ENCODE peak calls at places on chromosomes 13 and 19, in four cellular contexts. One of them, this sample, is unnamed.

GRCh38 chr13:25232937-25233515 is 54.3 kb downstream of the MTMR6 start:
- DNase-seq in CD8-positive, alpha-beta T cell: no peak
- DNase-seq in breast epithelium: no peak
- DNase-seq in mucosa of descending colon: peak; percentile 10
- DNase-seq in this sample: peak; percentile 36

GRCh38 chr13:34334984-34335661 is 517.2 kb downstream of the RFC3 start:
- DNase-seq in breast epithelium: no peak
- DNase-seq in CD8-positive, alpha-beta T cell: no peak
- DNase-seq in mucosa of descending colon: no peak
- DNase-seq in this sample: no peak

GRCh38 chr19:49057636-49058234 is at the start of gene CGB7:
- DNase-seq in mucosa of descending colon: peak; percentile 86
- DNase-seq in CD8-positive, alpha-beta T cell: no peak
- DNase-seq in breast epithelium: no peak
- DNase-seq in this sample: no peak

GRCh38 chr13:62702502-62702901 is 1286.9 kb upstream of the PCDH20 start:
- DNase-seq in breast epithelium: no peak
- DNase-seq in mucosa of descending colon: no peak
- DNase-seq in CD8-positive, alpha-beta T cell: no peak
- DNase-seq in this sample: no peak

GRCh38 chr19:40512473-40513344 is 45.9 kb downstream of the SPTBN4 start:
- DNase-seq in CD8-positive, alpha-beta T cell: no peak
- DNase-seq in breast epithelium: no peak
- DNase-seq in mucosa of descending colon: no peak
- DNase-seq in this sample: no peak

GRCh38 chr19:6803036-6803404 is 30.5 kb downstream of the VAV1 start:
- DNase-seq in breast epithelium: no peak
- DNase-seq in mucosa of descending colon: peak; percentile 12
- DNase-seq in CD8-positive, alpha-beta T cell: no peak
- DNase-seq in this sample: no peak

GRCh38 chr19:51137812-51138425 is 4.2 kb upstream of the SIGLEC7 start:
- DNase-seq in breast epithelium: no peak
- DNase-seq in CD8-positive, alpha-beta T cell: no peak
- DNase-seq in mucosa of descending colon: no peak
- DNase-seq in this sample: no peak

GRCh38 chr13:111485491-111486250 is 165.2 kb downstream of the TEX29 start:
- DNase-seq in breast epithelium: peak; percentile 31
- DNase-seq in mucosa of descending colon: no peak
- DNase-seq in CD8-positive, alpha-beta T cell: no peak
- DNase-seq in this sample: no peak

GRCh38 chr19:11166281-11167142 is 10.9 kb upstream of the SPC24 start:
- DNase-seq in CD8-positive, alpha-beta T cell: no peak
- DNase-seq in mucosa of descending colon: no peak
- DNase-seq in breast epithelium: no peak
- DNase-seq in this sample: no peak

GRCh38 chr19:38458991-38459390 is 25.5 kb downstream of the RYR1 start:
- DNase-seq in breast epithelium: no peak
- DNase-seq in mucosa of descending colon: no peak
- DNase-seq in CD8-positive, alpha-beta T cell: no peak
- DNase-seq in this sample: no peak

GRCh38 chr13:78978381-78978998 is 319.5 kb upstream of the OBI1 start:
- DNase-seq in breast epithelium: no peak
- DNase-seq in mucosa of descending colon: peak; percentile 81
- DNase-seq in CD8-positive, alpha-beta T cell: no peak
- DNase-seq in this sample: peak; percentile 38

GRCh38 chr19:44807652-44808462 is 1.0 kb upstream of the BCAM start:
- DNase-seq in mucosa of descending colon: peak; percentile 48
- DNase-seq in CD8-positive, alpha-beta T cell: no peak
- DNase-seq in breast epithelium: peak; percentile 69
- DNase-seq in this sample: peak; percentile 54

GRCh38 chr13:112791662-112792440 is 102.0 kb downstream of the ATP11A start:
- DNase-seq in mucosa of descending colon: no peak
- DNase-seq in breast epithelium: no peak
- DNase-seq in CD8-positive, alpha-beta T cell: peak; percentile 9
- DNase-seq in this sample: no peak

GRCh38 chr19:49150106-49150943 is 4.9 kb downstream of the HRC start:
- DNase-seq in CD8-positive, alpha-beta T cell: no peak
- DNase-seq in breast epithelium: peak; percentile 88
- DNase-seq in mucosa of descending colon: peak; percentile 92
- DNase-seq in this sample: peak; percentile 78

GRCh38 chr13:62933809-62934208 is 1518.2 kb upstream of the PCDH20 start:
- DNase-seq in breast epithelium: no peak
- DNase-seq in CD8-positive, alpha-beta T cell: no peak
- DNase-seq in mucosa of descending colon: no peak
- DNase-seq in this sample: no peak

GRCh38 chr13:101982903-101983302 is 418.9 kb downstream of the FGF14 start:
- DNase-seq in breast epithelium: no peak
- DNase-seq in CD8-positive, alpha-beta T cell: no peak
- DNase-seq in mucosa of descending colon: no peak
- DNase-seq in this sample: no peak

GRCh38 chr13:98524793-98525192 is 52.1 kb downstream of the STK24 start:
- DNase-seq in mucosa of descending colon: no peak
- DNase-seq in breast epithelium: no peak
- DNase-seq in CD8-positive, alpha-beta T cell: no peak
- DNase-seq in this sample: no peak

GRCh38 chr19:13637664-13638063 is 126.7 kb upstream of the MRI1 start:
- DNase-seq in CD8-positive, alpha-beta T cell: no peak
- DNase-seq in breast epithelium: no peak
- DNase-seq in mucosa of descending colon: no peak
- DNase-seq in this sample: no peak

GRCh38 chr13:49214917-49215376 is 5.2 kb upstream of the MLNR start:
- DNase-seq in breast epithelium: no peak
- DNase-seq in CD8-positive, alpha-beta T cell: peak; percentile 61
- DNase-seq in mucosa of descending colon: peak; percentile 49
- DNase-seq in this sample: peak; percentile 28

GRCh38 chr19:49894879-49895565 is 1.7 kb downstream of the IL4I1 start:
- DNase-seq in CD8-positive, alpha-beta T cell: no peak
- DNase-seq in breast epithelium: no peak
- DNase-seq in mucosa of descending colon: no peak
- DNase-seq in this sample: no peak

GRCh38 chr19:52034051-52034728 is 6.0 kb upstream of the ZNF614 start:
- DNase-seq in mucosa of descending colon: no peak
- DNase-seq in CD8-positive, alpha-beta T cell: no peak
- DNase-seq in breast epithelium: no peak
- DNase-seq in this sample: no peak

GRCh38 chr13:53032849-53033248 is 4.2 kb downstream of the OLFM4 start:
- DNase-seq in CD8-positive, alpha-beta T cell: no peak
- DNase-seq in mucosa of descending colon: no peak
- DNase-seq in breast epithelium: no peak
- DNase-seq in this sample: no peak

GRCh38 chr19:23778566-23778965 is 19.9 kb upstream of the ZNF681 start:
- DNase-seq in breast epithelium: no peak
- DNase-seq in CD8-positive, alpha-beta T cell: no peak
- DNase-seq in mucosa of descending colon: no peak
- DNase-seq in this sample: no peak

GRCh38 chr13:58949646-58950045 is 1214.1 kb downstream of the DIAPH3 start:
- DNase-seq in CD8-positive, alpha-beta T cell: no peak
- DNase-seq in breast epithelium: no peak
- DNase-seq in mucosa of descending colon: peak; percentile 2
- DNase-seq in this sample: no peak

GRCh38 chr13:25699056-25699455 is 327.3 kb downstream of the ATP8A2 start:
- DNase-seq in breast epithelium: no peak
- DNase-seq in mucosa of descending colon: no peak
- DNase-seq in CD8-positive, alpha-beta T cell: no peak
- DNase-seq in this sample: no peak

GRCh38 chr13:97249093-97249787 is 27.1 kb downstream of the MBNL2 start:
- DNase-seq in mucosa of descending colon: no peak
- DNase-seq in CD8-positive, alpha-beta T cell: no peak
- DNase-seq in breast epithelium: no peak
- DNase-seq in this sample: no peak

GRCh38 chr19:6489278-6490061 is 7.9 kb upstream of the DENND1C start:
- DNase-seq in mucosa of descending colon: no peak
- DNase-seq in breast epithelium: no peak
- DNase-seq in CD8-positive, alpha-beta T cell: no peak
- DNase-seq in this sample: no peak

GRCh38 chr19:16323532-16323931 is 1.1 kb upstream of the KLF2 start:
- DNase-seq in CD8-positive, alpha-beta T cell: no peak
- DNase-seq in breast epithelium: no peak
- DNase-seq in mucosa of descending colon: no peak
- DNase-seq in this sample: no peak

DNA sequence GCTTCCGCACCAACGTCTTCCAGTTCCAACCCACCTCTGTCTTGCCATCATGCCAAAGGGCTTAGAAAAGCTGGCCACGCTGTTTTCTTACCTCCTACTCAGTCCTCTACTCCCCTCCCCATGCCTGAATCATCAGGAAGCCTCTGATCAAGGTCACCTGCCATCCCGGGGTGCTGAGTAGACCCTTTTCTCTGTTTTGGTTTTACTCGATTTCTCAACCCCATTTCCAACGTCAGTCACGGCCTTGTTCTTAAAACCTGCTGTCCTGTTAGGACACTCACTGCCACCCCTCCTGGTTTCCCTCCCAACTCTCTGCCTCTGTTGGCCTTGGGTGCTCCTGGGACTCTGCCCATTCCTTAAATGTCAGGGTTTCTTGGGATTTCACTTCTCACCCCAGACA is 350.1 kb downstream of the FOXO1 start:
- DNase-seq in mucosa of descending colon: no peak
- DNase-seq in CD8-positive, alpha-beta T cell: no peak
- DNase-seq in breast epithelium: no peak
- DNase-seq in this sample: no peak
- H3K4me3 ChIP-seq in mucosa of descending colon: no peak overlapping the region
- H3K4me3 ChIP-seq in CD8-positive, alpha-beta T cell: no peak overlapping the region
- H3K4me3 ChIP-seq in breast epithelium: no peak overlapping the region
- H3K4me3 ChIP-seq in this sample: no peak overlapping the region

GRCh38 chr13:23377603-23378002 is 55.9 kb downstream of the SACS start:
- DNase-seq in mucosa of descending colon: no peak
- DNase-seq in breast epithelium: no peak
- DNase-seq in CD8-positive, alpha-beta T cell: no peak
- DNase-seq in this sample: no peak
- TF ChIP-seq CTCF in mucosa of descending colon: no peak
- TF ChIP-seq CTCF in breast epithelium: no peak
- TF ChIP-seq CTCF in CD8-positive, alpha-beta T cell: no peak
- TF ChIP-seq CTCF in this sample: no peak

GRCh38 chr13:26786651-26787295 is 26.2 kb upstream of the GPR12 start:
- DNase-seq in mucosa of descending colon: no peak
- DNase-seq in breast epithelium: no peak
- DNase-seq in CD8-positive, alpha-beta T cell: no peak
- DNase-seq in this sample: no peak

GRCh38 chr13:26787961-26788360 is 27.4 kb upstream of the GPR12 start:
- DNase-seq in CD8-positive, alpha-beta T cell: no peak
- DNase-seq in breast epithelium: no peak
- DNase-seq in mucosa of descending colon: no peak
- DNase-seq in this sample: no peak

GRCh38 chr13:26784704-26785639 is 24.4 kb upstream of the GPR12 start:
- DNase-seq in breast epithelium: no peak
- DNase-seq in CD8-positive, alpha-beta T cell: peak; percentile 53
- DNase-seq in mucosa of descending colon: peak; percentile 3
- DNase-seq in this sample: no peak

GRCh38 chr13:26785845-26786630 is 25.5 kb upstream of the GPR12 start:
- DNase-seq in breast epithelium: no peak
- DNase-seq in mucosa of descending colon: peak; percentile 16
- DNase-seq in CD8-positive, alpha-beta T cell: peak; percentile 79
- DNase-seq in this sample: no peak
- H3K4me3 ChIP-seq in breast epithelium: peak overlapping the region; percentile 45
- H3K4me3 ChIP-seq in mucosa of descending colon: no peak overlapping the region
- H3K4me3 ChIP-seq in CD8-positive, alpha-beta T cell: peak overlapping the region; percentile 62
- H3K4me3 ChIP-seq in this sample: no peak overlapping the region

DNA sequence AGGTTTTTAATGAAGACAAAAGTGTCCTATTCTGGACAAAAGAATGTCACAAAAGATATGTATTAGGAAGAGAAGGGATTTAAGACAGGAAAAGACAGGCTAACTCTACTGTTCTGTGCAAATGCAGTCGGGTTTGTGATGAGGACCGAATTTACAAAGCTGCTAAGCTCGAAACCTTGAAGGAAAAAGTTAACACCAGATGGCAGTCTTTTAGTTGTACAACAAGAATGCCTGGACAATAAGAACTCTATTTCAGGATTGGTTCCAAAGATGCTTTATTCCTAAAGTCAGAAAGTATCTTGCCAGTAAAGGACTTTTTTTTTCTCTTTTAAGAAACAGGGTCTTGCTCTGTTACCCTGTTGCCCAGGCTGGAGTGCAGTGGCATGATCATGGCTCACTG is 51.1 kb downstream of the HS6ST3 start:
- DNase-seq in mucosa of descending colon: no peak
- DNase-seq in breast epithelium: no peak
- DNase-seq in CD8-positive, alpha-beta T cell: no peak
- DNase-seq in this sample: peak; percentile 13
- TF ChIP-seq CTCF in mucosa of descending colon: no peak
- TF ChIP-seq CTCF in breast epithelium: no peak
- TF ChIP-seq CTCF in CD8-positive, alpha-beta T cell: no peak
- TF ChIP-seq CTCF in this sample: peak; percentile 47

DNA sequence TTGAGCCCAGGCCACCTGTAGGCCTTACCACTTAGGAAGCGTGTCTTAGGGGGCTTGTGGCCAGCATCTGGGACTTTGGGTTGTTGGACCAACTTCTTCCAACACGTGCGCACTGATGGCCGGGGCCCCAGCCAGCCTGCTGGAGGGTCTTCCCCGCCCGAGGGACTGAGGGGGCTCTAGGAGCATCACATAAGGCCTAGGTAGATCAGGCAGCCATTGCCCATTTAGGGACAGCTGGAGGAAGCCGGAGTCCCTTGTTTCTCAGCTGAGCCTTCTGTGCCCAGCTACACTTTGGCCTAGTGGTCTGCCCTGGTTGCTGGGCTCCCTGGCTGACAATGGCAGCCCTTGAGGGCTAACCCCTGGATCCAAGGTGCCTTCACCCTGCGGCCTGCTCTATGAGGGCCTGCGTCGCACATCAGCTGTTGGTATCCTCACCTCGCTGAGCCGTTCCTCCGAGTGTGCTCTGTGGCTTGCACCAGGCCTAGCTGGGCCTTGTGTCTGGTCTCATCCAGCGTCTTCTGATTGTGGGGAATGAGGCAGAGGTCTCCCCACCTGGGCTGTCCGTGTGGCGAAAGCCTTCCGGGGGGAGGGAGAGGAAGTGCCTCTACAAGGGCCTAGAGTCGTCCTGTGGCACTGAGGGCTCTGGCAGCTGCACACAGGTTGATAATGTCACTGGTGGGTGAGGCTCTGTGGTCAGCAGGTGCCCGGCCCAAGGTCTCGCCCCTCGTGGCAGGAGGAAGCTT is 1.3 kb downstream of the RAB11B start:
- DNase-seq in CD8-positive, alpha-beta T cell: no peak
- DNase-seq in mucosa of descending colon: no peak
- DNase-seq in breast epithelium: no peak
- DNase-seq in this sample: no peak
- H3K4me3 ChIP-seq in CD8-positive, alpha-beta T cell: peak overlapping the region; percentile 89
- H3K4me3 ChIP-seq in mucosa of descending colon: no peak overlapping the region
- H3K4me3 ChIP-seq in breast epithelium: peak overlapping the region; percentile 98
- H3K4me3 ChIP-seq in this sample: peak overlapping the region; percentile 48

DNA sequence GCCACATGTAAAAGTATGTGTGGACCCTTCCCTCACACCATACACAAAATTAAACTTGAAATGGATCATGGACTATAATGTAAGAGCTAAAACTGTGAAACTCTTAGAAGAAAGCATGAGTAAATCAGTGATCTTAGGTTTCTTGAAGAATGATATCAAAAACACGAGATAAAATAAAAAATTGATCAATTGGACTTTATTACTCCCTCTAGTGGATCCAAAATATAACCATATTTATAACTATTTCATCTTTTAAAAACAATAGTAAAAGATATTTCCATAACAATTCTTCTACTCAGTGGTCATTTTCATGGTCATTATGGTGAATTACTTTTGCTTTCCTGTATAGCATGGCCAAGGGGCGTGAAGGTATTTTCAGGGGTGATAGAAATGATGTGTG is 174.6 kb upstream of the LSM14A start:
- DNase-seq in breast epithelium: no peak
- DNase-seq in CD8-positive, alpha-beta T cell: no peak
- DNase-seq in mucosa of descending colon: no peak
- DNase-seq in this sample: no peak
- TF ChIP-seq CTCF in breast epithelium: no peak
- TF ChIP-seq CTCF in CD8-positive, alpha-beta T cell: no peak
- TF ChIP-seq CTCF in mucosa of descending colon: no peak
- TF ChIP-seq CTCF in this sample: peak; percentile 11

This sample was measured in LNCaP clone FGC.